ENCODE peak calls at places on chromosome 1, in six cellular contexts. F is stomach, U is tibial nerve, W is right lobe of liver, B is HepG2, S is Peyer's patch. N is an unnamed sample.
A peak's percentile ranks its signal among the peaks of the same experiment; 100 is the strongest.

GRCh38 chr1:181504294-181505115 is 21.2 kb downstream of the CACNA1E start:
- DNase-seq in F (no peak), W (no peak), S (no peak), B (peak; percentile 48), U (no peak), N (no peak)

GRCh38 chr1:7477593-7477992 is 293.5 kb upstream of the VAMP3 start:
- DNase-seq in B (no peak), S (no peak), F (no peak), U (no peak), W (no peak), N (no peak)

GRCh38 chr1:6483010-6483760 is 8.3 kb downstream of the PLEKHG5 start:
- DNase-seq in S (no peak), U (no peak), F (peak; percentile 73), B (no peak), W (no peak), N (no peak)

GRCh38 chr1:15322648-15323350 is 75.8 kb downstream of the FHAD1 start:
- DNase-seq in S (no peak), U (no peak), F (peak; percentile 55), B (no peak), W (no peak), N (peak; percentile 80)

GRCh38 chr1:53122194-53122846 is 20.1 kb downstream of the SLC1A7 start:
- DNase-seq in F (no peak), U (no peak), B (no peak), S (no peak), W (no peak), N (no peak)

GRCh38 chr1:202572867-202573266 is 137.4 kb downstream of the SYT2 start:
- DNase-seq in B (no peak), F (no peak), U (no peak), S (no peak), W (no peak), N (no peak)

GRCh38 chr1:214584805-214585766 is 17.9 kb upstream of the CENPF start:
- DNase-seq in F (no peak), S (no peak), W (no peak), U (no peak), B (peak; percentile 31), N (no peak)

GRCh38 chr1:51421961-51422360 is 91.6 kb upstream of the TTC39A start:
- DNase-seq in U (no peak), S (no peak), B (peak; percentile 33), W (no peak), F (no peak), N (no peak)

GRCh38 chr1:72485786-72486185 is 203.4 kb upstream of the NEGR1 start:
- DNase-seq in W (no peak), U (no peak), B (no peak), S (no peak), F (no peak), N (no peak)

GRCh38 chr1:32954183-32954582 is 10.4 kb downstream of the RNF19B start:
- DNase-seq in U (no peak), W (no peak), B (no peak), S (no peak), F (no peak), N (no peak)

GRCh38 chr1:198246331-198246730 is 89.5 kb downstream of the NEK7 start:
- DNase-seq in F (no peak), S (no peak), W (peak; percentile 9), B (no peak), U (no peak), N (no peak)

GRCh38 chr1:201149400-201149799 is 4.9 kb downstream of the TMEM9 start:
- DNase-seq in F (no peak), B (peak; percentile 59), W (no peak), U (no peak), S (no peak), N (no peak)

GRCh38 chr1:32390904-32391480 is 3.2 kb downstream of the BSDC1 start:
- DNase-seq in S (no peak), U (no peak), B (no peak), W (no peak), F (no peak), N (no peak)

GRCh38 chr1:14442669-14443068 is 155.8 kb upstream of the KAZN start:
- DNase-seq in B (no peak), U (no peak), W (no peak), S (no peak), F (no peak), N (no peak)

GRCh38 chr1:180571832-180572636 is 13.3 kb downstream of the OVAAL start:
- DNase-seq in U (no peak), S (no peak), B (no peak), F (no peak), W (no peak), N (no peak)

GRCh38 chr1:178536844-178537371 is 24.0 kb downstream of the TEX35 start:
- DNase-seq in F (peak; percentile 75), W (peak; percentile 86), S (no peak), U (no peak), B (peak; percentile 75), N (peak; percentile 64)

GRCh38 chr1:31231802-31232201 is 7.9 kb downstream of the NKAIN1 start:
- DNase-seq in F (no peak), B (no peak), W (no peak), S (no peak), U (no peak), N (no peak)

GRCh38 chr1:50529510-50529909 is 106.3 kb upstream of the DMRTA2 start:
- DNase-seq in U (no peak), B (no peak), F (no peak), S (no peak), W (no peak), N (no peak)

GRCh38 chr1:56132520-56132919 is 446.8 kb downstream of the PLPP3 start:
- DNase-seq in B (no peak), W (no peak), S (no peak), F (no peak), U (no peak), N (no peak)

GRCh38 chr1:218584418-218585155 is 239.5 kb downstream of the TGFB2 start:
- DNase-seq in W (no peak), S (no peak), F (no peak), U (no peak), B (no peak), N (no peak)

GRCh38 chr1:238063454-238063853 is 172.7 kb upstream of the ZP4 start:
- DNase-seq in U (no peak), B (no peak), S (no peak), F (no peak), W (no peak), N (no peak)

GRCh38 chr1:27342391-27342777 is 562 bp downstream of the SYTL1 start:
- DNase-seq in F (no peak), U (no peak), W (no peak), S (peak; percentile 59), B (no peak), N (no peak)

GRCh38 chr1:206065547-206066143 is 12.7 kb downstream of the RHEX start:
- DNase-seq in F (no peak), U (no peak), S (no peak), B (no peak), W (no peak), N (no peak)
- TF ChIP-seq POLR2A in F (no peak), U (no peak), S (no peak), B (no peak), W (no peak), N (no peak)

GRCh38 chr1:47230692-47231313 is 1.2 kb downstream of the TAL1 start:
- DNase-seq in U (no peak), B (no peak), F (no peak), S (no peak), W (no peak), N (no peak)
- H3K27me3 ChIP-seq in U (peaks cover 96% of the 10 kb centered on the region), B (peaks cover 96% of the 10 kb centered on the region), F (peaks cover 100% of the 10 kb centered on the region), S (no peaks in the 10 kb centered on the region), W (peaks cover 53% of the 10 kb centered on the region), N (peaks cover 71% of the 10 kb centered on the region)

DNA sequence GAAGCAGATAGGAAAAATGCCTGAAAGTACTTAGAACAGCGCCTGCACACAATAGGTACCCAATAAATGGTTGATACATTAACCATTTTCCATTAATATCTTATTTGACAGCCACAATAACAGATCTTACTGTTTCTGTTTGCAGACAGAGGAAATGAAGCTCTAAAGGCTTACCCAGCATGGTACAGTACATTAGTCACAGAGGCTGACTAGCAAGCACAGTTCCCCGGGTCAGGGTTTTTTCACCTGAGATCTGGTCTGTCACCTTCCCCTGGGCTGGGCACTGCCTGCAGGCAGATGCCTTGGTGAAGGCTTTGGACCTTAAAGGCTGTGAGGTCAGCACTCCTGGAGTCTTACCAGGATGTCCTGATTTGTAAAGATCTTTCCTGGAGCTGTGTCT is 2.8 kb downstream of the TRIM63 start:
- DNase-seq in F (no peak), U (no peak), W (no peak), B (no peak), S (no peak), N (no peak)
- TF ChIP-seq POLR2A in F (no peak), U (no peak), W (no peak), B (no peak), S (no peak), N (no peak)

GRCh38 chr1:1242461-1243080 is 4.0 kb downstream of the C1QTNF12 start:
- DNase-seq in B (no peak), F (no peak), S (no peak), U (no peak), W (no peak), N (no peak)
- H3K27me3 ChIP-seq in B (no peaks in the 10 kb centered on the region), F (peaks cover 79% of the 10 kb centered on the region), S (no peaks in the 10 kb centered on the region), U (peaks cover 90% of the 10 kb centered on the region), W (no peaks in the 10 kb centered on the region), N (peaks cover 20% of the 10 kb centered on the region)

GRCh38 chr1:1432951-1433803 is 2.3 kb upstream of the VWA1 start:
- DNase-seq in U (peak; percentile 47), F (peak; percentile 93), S (no peak), W (peak; percentile 97), B (peak; percentile 96), N (no peak)
- TF ChIP-seq POLR2A in U (peak; percentile 29), F (no peak), S (no peak), W (peak; percentile 74), B (peak; percentile 77), N (no peak)

GRCh38 chr1:197066719-197067456 is at the start of gene F13B:
- DNase-seq in W (no peak), F (no peak), U (no peak), B (peak; percentile 15), S (no peak), N (no peak)

GRCh38 chr1:197067457-197067818 is 378 bp upstream of the F13B start:
- DNase-seq in S (no peak), W (no peak), U (no peak), B (peak; percentile 15), F (no peak), N (no peak)

GRCh38 chr1:197063212-197063611 is 3.8 kb downstream of the F13B start:
- DNase-seq in W (no peak), F (no peak), B (no peak), U (no peak), S (no peak), N (no peak)

GRCh38 chr1:197065549-197065948 is 1.5 kb downstream of the F13B start:
- DNase-seq in U (no peak), W (no peak), B (no peak), F (no peak), S (no peak), N (no peak)

GRCh38 chr1:197066277-197066676 is 783 bp downstream of the F13B start:
- DNase-seq in B (no peak), U (no peak), F (no peak), W (no peak), S (no peak), N (no peak)
- H3K27me3 ChIP-seq in B (no peaks in the 10 kb centered on the region), U (no peaks in the 10 kb centered on the region), F (no peaks in the 10 kb centered on the region), W (no peaks in the 10 kb centered on the region), S (no peaks in the 10 kb centered on the region), N (no peaks in the 10 kb centered on the region)